ENCODE peak calls at places on chromosomes 2 and 18, in eight cellular contexts. G is body of pancreas, K is breast epithelium, H is ovary, V is K562, U is H54, P is upper lobe of left lung, O is heart left ventricle. F is an unnamed sample.

GRCh38 chr18:30679285-30679930 is 363.1 kb downstream of the DSC3 start:
- DNase-seq in G (no peak), K (no peak), H (no peak), V (peak; percentile 76), U (no peak), P (no peak), O (no peak), F (no peak)

GRCh38 chr2:12964904-12965539 is 248.3 kb downstream of the TRIB2 start:
- DNase-seq in G (no peak), K (no peak), H (no peak), V (peak; percentile 20), U (no peak), P (no peak), O (no peak), F (no peak)

GRCh38 chr2:152468832-152469692 is 134.1 kb downstream of the FMNL2 start:
- DNase-seq in G (no peak), K (no peak), H (no peak), V (no peak), U (no peak), P (peak; percentile 34), O (no peak), F (peak; percentile 85)

GRCh38 chr2:21117688-21118087 is 6.1 kb upstream of the TDRD15 start:
- DNase-seq in G (no peak), K (no peak), H (no peak), V (no peak), U (no peak), P (no peak), O (no peak), F (no peak)

GRCh38 chr2:73980566-73980965 is 4.1 kb upstream of the TET3 start:
- DNase-seq in G (no peak), K (no peak), H (no peak), V (no peak), U (no peak), P (no peak), O (no peak), F (no peak)

GRCh38 chr2:206084870-206085741 is 868 bp downstream of the INO80D start:
- DNase-seq in G (peak; percentile 48), K (peak; percentile 30), H (peak; percentile 54), V (peak; percentile 55), U (peak; percentile 26), P (peak; percentile 27), O (peak; percentile 69), F (peak; percentile 88)

GRCh38 chr2:25250331-25251031 is 82.1 kb upstream of the POMC start:
- DNase-seq in G (no peak), K (no peak), H (no peak), V (peak; percentile 69), U (no peak), P (no peak), O (peak; percentile 48), F (no peak)

GRCh38 chr2:240383099-240383758 is 52.2 kb upstream of the GPC1 start:
- DNase-seq in G (no peak), K (no peak), H (no peak), V (no peak), U (no peak), P (no peak), O (peak; percentile 59), F (no peak)

GRCh38 chr18:44727291-44727690 is 46.6 kb downstream of the SETBP1 start:
- DNase-seq in G (no peak), K (no peak), H (no peak), V (no peak), U (no peak), P (no peak), O (no peak), F (no peak)

GRCh38 chr2:190786404-190787166 is 94.0 kb upstream of the GLS start:
- DNase-seq in G (peak; percentile 27), K (no peak), H (no peak), V (no peak), U (no peak), P (peak; percentile 71), O (no peak), F (no peak)

GRCh38 chr2:124048102-124048501 is 23.0 kb downstream of the CNTNAP5 start:
- DNase-seq in G (no peak), K (no peak), H (no peak), V (no peak), U (no peak), P (no peak), O (no peak), F (no peak)

GRCh38 chr18:32460046-32460785 is 10.5 kb downstream of the GAREM1 start:
- DNase-seq in G (no peak), K (no peak), H (no peak), V (no peak), U (no peak), P (no peak), O (no peak), F (no peak)

GRCh38 chr18:67733094-67733493 is 216.6 kb upstream of the DSEL start:
- DNase-seq in G (no peak), K (no peak), H (no peak), V (no peak), U (peak; percentile 4), P (no peak), O (no peak), F (no peak)
- TF ChIP-seq POLR2A in G (no peak), K (no peak), H (no peak), V (no peak), U (no peak), P (no peak), O (no peak), F (no peak)

GRCh38 chr2:178193823-178194599 is at the start of gene OSBPL6:
- DNase-seq in G (peak; percentile 88), K (peak; percentile 55), H (peak; percentile 69), V (peak; percentile 95), U (peak; percentile 74), P (peak; percentile 78), O (peak; percentile 89), F (peak; percentile 79)
- TF ChIP-seq POLR2A in G (peak; percentile 77), K (no peak), H (peak; percentile 77), V (peak; percentile 59), U (peak; percentile 83), P (peak; percentile 50), O (peak; percentile 78), F (peak; percentile 48)

GRCh38 chr18:35756506-35757117 is 175.1 kb downstream of the GALNT1 start:
- DNase-seq in G (peak; percentile 54), K (no peak), H (no peak), V (peak; percentile 72), U (peak; percentile 30), P (peak; percentile 41), O (no peak), F (peak; percentile 61)
- TF ChIP-seq POLR2A in G (no peak), K (no peak), H (no peak), V (no peak), U (no peak), P (no peak), O (no peak), F (no peak)

DNA sequence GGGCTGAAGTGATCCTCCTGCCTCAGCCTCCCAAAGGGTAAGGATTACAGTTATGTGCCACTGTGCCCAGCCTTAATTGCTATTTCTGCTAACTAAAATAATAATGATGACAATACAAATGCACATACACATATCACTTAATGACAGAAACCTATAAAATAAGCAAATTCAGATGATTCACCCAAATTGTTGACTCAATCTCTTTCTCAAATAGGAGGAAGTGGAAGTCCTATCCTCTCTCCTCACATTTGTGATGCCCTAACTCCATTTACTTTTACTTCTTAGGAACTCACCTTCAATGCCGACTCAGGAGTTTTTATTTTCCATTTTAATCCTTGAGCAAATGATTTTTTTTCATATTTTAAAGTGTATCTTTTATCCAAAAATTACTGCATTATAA is 24.5 kb upstream of the RAPH1 start:
- DNase-seq in G (no peak), K (no peak), H (no peak), V (no peak), U (no peak), P (no peak), O (no peak), F (no peak)
- TF ChIP-seq POLR2A in G (no peak), K (no peak), H (no peak), V (no peak), U (no peak), P (no peak), O (no peak), F (no peak)

GRCh38 chr18:58223717-58224424 is 179.8 kb downstream of the NEDD4L start:
- DNase-seq in G (peak; percentile 87), K (peak; percentile 74), H (no peak), V (peak; percentile 26), U (no peak), P (peak; percentile 80), O (no peak), F (no peak)

GRCh38 chr18:58224425-58224750 is 180.4 kb downstream of the NEDD4L start:
- DNase-seq in G (no peak), K (no peak), H (no peak), V (no peak), U (no peak), P (no peak), O (no peak), F (no peak)

GRCh38 chr18:58222439-58223125 is 178.6 kb downstream of the NEDD4L start:
- DNase-seq in G (no peak), K (no peak), H (no peak), V (no peak), U (no peak), P (no peak), O (no peak), F (no peak)

GRCh38 chr18:58218111-58218510 is 174.1 kb downstream of the NEDD4L start:
- DNase-seq in G (no peak), K (no peak), H (no peak), V (no peak), U (no peak), P (no peak), O (no peak), F (peak; percentile 61)

DNA sequence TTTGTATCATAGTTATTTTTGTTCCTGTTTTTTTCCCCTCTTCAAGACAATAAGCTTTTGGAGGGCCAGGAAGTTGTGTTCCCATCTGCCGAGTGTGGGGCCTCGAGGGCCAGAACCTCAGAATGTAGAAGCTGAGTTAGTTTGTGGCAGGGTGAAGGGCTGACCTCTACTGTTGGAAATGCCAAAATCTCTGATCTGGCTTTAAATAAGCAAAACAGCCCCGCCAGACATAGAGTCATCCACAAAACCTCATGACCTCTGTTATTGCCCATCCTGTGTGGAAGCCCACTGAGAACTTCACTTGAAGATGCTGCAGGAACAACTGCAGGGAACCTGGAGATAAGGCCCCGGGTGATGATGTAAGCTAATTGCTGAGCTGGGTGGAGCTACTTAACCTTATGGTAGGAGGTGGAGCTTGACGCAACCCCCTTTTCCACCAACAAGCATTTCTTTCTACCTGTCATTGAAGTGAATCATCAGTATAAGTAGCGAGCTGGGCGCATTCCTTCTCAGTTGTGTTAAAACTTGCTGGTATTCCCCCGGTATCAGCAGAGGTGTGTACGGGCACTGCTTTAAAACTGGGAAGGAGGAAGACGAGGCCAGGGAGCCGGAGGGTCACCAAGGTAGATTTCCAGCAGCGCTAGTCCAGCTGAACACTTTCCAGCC is 177.2 kb downstream of the NEDD4L start:
- DNase-seq in G (peak; percentile 80), K (peak; percentile 89), H (no peak), V (peak; percentile 84), U (no peak), P (peak; percentile 88), O (no peak), F (no peak)
- TF ChIP-seq POLR2A in G (peak; percentile 91), K (peak; percentile 57), H (no peak), V (peak; percentile 79), U (no peak), P (peak; percentile 49), O (no peak), F (no peak)

GRCh38 chr18:34976899-34977786 is 64.1 kb upstream of the MAPRE2 start:
- DNase-seq in G (peak; percentile 91), K (peak; percentile 44), H (peak; percentile 42), V (peak; percentile 52), U (peak; percentile 11), P (peak; percentile 85), O (peak; percentile 91), F (peak; percentile 71)
- TF ChIP-seq POLR2A in G (peak; percentile 62), K (no peak), H (no peak), V (no peak), U (no peak), P (no peak), O (peak; percentile 65), F (no peak)

F was measured in NB4.